ENCODE peak calls at places on chromosome 6, in nine cellular contexts. One of them, this sample, is unnamed.

GRCh38 chr6:113057567-113058053 is 710.5 kb downstream of the RFPL4B start:
- DNase-seq in NCI-H1092 treated with DMSO at 0.1 percent for 48 hours: no peak
- DNase-seq in posterior cingulate gyrus: no peak
- DNase-seq in astrocyte of the spinal cord: no peak
- DNase-seq in EL: no peak
- DNase-seq in fibroblast of the aortic adventitia: no peak
- DNase-seq in Calu3: no peak
- DNase-seq in progenitor cell of endocrine pancreas: no peak
- DNase-seq in iPS-NIHi11: no peak
- DNase-seq in this sample: no peak

GRCh38 chr6:10528170-10528981 is 7.2 kb downstream of the GCNT2 start:
- DNase-seq in NCI-H1092 treated with DMSO at 0.1 percent for 48 hours: no peak
- DNase-seq in posterior cingulate gyrus: no peak
- DNase-seq in astrocyte of the spinal cord: peak; percentile 42
- DNase-seq in EL: peak; percentile 79
- DNase-seq in fibroblast of the aortic adventitia: peak; percentile 23
- DNase-seq in Calu3: peak; percentile 58
- DNase-seq in progenitor cell of endocrine pancreas: no peak
- DNase-seq in iPS-NIHi11: no peak
- DNase-seq in this sample: peak; percentile 76

GRCh38 chr6:161348628-161348994 is 74.8 kb upstream of the AGPAT4 start:
- DNase-seq in NCI-H1092 treated with DMSO at 0.1 percent for 48 hours: no peak
- DNase-seq in posterior cingulate gyrus: no peak
- DNase-seq in astrocyte of the spinal cord: no peak
- DNase-seq in EL: no peak
- DNase-seq in fibroblast of the aortic adventitia: no peak
- DNase-seq in Calu3: no peak
- DNase-seq in progenitor cell of endocrine pancreas: no peak
- DNase-seq in iPS-NIHi11: no peak
- DNase-seq in this sample: no peak

GRCh38 chr6:158311193-158311592 is 1.1 kb upstream of the TULP4 start:
- DNase-seq in NCI-H1092 treated with DMSO at 0.1 percent for 48 hours: no peak
- DNase-seq in posterior cingulate gyrus: no peak
- DNase-seq in astrocyte of the spinal cord: no peak
- DNase-seq in EL: peak; percentile 11
- DNase-seq in fibroblast of the aortic adventitia: no peak
- DNase-seq in Calu3: no peak
- DNase-seq in progenitor cell of endocrine pancreas: no peak
- DNase-seq in iPS-NIHi11: no peak
- DNase-seq in this sample: no peak

GRCh38 chr6:166440106-166440505 is 57.4 kb upstream of the MPC1 start:
- DNase-seq in NCI-H1092 treated with DMSO at 0.1 percent for 48 hours: no peak
- DNase-seq in posterior cingulate gyrus: no peak
- DNase-seq in astrocyte of the spinal cord: no peak
- DNase-seq in EL: no peak
- DNase-seq in fibroblast of the aortic adventitia: no peak
- DNase-seq in Calu3: no peak
- DNase-seq in progenitor cell of endocrine pancreas: no peak
- DNase-seq in iPS-NIHi11: no peak
- DNase-seq in this sample: no peak

GRCh38 chr6:158825951-158826306 is 6.8 kb upstream of the EZR start:
- DNase-seq in NCI-H1092 treated with DMSO at 0.1 percent for 48 hours: no peak
- DNase-seq in posterior cingulate gyrus: no peak
- DNase-seq in astrocyte of the spinal cord: no peak
- DNase-seq in EL: no peak
- DNase-seq in fibroblast of the aortic adventitia: peak; percentile 53
- DNase-seq in Calu3: no peak
- DNase-seq in progenitor cell of endocrine pancreas: no peak
- DNase-seq in iPS-NIHi11: no peak
- DNase-seq in this sample: no peak

GRCh38 chr6:165877192-165877591 is 214.2 kb upstream of the PDE10A start:
- DNase-seq in NCI-H1092 treated with DMSO at 0.1 percent for 48 hours: no peak
- DNase-seq in posterior cingulate gyrus: no peak
- DNase-seq in astrocyte of the spinal cord: no peak
- DNase-seq in EL: no peak
- DNase-seq in fibroblast of the aortic adventitia: no peak
- DNase-seq in Calu3: no peak
- DNase-seq in progenitor cell of endocrine pancreas: no peak
- DNase-seq in iPS-NIHi11: no peak
- DNase-seq in this sample: no peak

GRCh38 chr6:152952045-152952444 is 30.8 kb downstream of the FBXO5 start:
- DNase-seq in NCI-H1092 treated with DMSO at 0.1 percent for 48 hours: no peak
- DNase-seq in posterior cingulate gyrus: no peak
- DNase-seq in astrocyte of the spinal cord: peak; percentile 39
- DNase-seq in EL: peak; percentile 65
- DNase-seq in fibroblast of the aortic adventitia: peak; percentile 54
- DNase-seq in Calu3: no peak
- DNase-seq in progenitor cell of endocrine pancreas: no peak
- DNase-seq in iPS-NIHi11: no peak
- DNase-seq in this sample: peak; percentile 79

GRCh38 chr6:161327360-161327953 is 53.6 kb upstream of the AGPAT4 start:
- DNase-seq in NCI-H1092 treated with DMSO at 0.1 percent for 48 hours: no peak
- DNase-seq in posterior cingulate gyrus: no peak
- DNase-seq in astrocyte of the spinal cord: peak; percentile 23
- DNase-seq in EL: peak; percentile 13
- DNase-seq in fibroblast of the aortic adventitia: no peak
- DNase-seq in Calu3: no peak
- DNase-seq in progenitor cell of endocrine pancreas: no peak
- DNase-seq in iPS-NIHi11: no peak
- DNase-seq in this sample: no peak

GRCh38 chr6:154276810-154277577 is 79.6 kb downstream of the IPCEF1 start:
- DNase-seq in NCI-H1092 treated with DMSO at 0.1 percent for 48 hours: peak; percentile 84
- DNase-seq in posterior cingulate gyrus: no peak
- DNase-seq in astrocyte of the spinal cord: peak; percentile 58
- DNase-seq in EL: peak; percentile 25
- DNase-seq in fibroblast of the aortic adventitia: peak; percentile 67
- DNase-seq in Calu3: no peak
- DNase-seq in progenitor cell of endocrine pancreas: no peak
- DNase-seq in iPS-NIHi11: no peak
- DNase-seq in this sample: peak; percentile 33

GRCh38 chr6:129490551-129491245 is 219.3 kb downstream of the ARHGAP18 start:
- DNase-seq in NCI-H1092 treated with DMSO at 0.1 percent for 48 hours: no peak
- DNase-seq in posterior cingulate gyrus: no peak
- DNase-seq in astrocyte of the spinal cord: peak; percentile 98
- DNase-seq in EL: peak; percentile 96
- DNase-seq in fibroblast of the aortic adventitia: peak; percentile 97
- DNase-seq in Calu3: peak; percentile 81
- DNase-seq in progenitor cell of endocrine pancreas: no peak
- DNase-seq in iPS-NIHi11: peak; percentile 48
- DNase-seq in this sample: peak; percentile 96